ENCODE peak calls at places on chromosomes 2 and 18, in seven cellular contexts. One of them, this sample, is unnamed.

GRCh38 chr2:151063271-151063670 is 198.4 kb downstream of the RBM43 start:
- DNase-seq in A549: no peak
- DNase-seq in breast epithelium: no peak
- DNase-seq in endothelial cell of umbilical vein: peak
- DNase-seq in right lobe of liver: no peak
- DNase-seq in body of pancreas: no peak
- DNase-seq in adrenal gland: no peak
- DNase-seq in this sample: no peak

GRCh38 chr2:188979730-188980123 is 5.6 kb downstream of the COL3A1 start:
- DNase-seq in A549: no peak
- DNase-seq in breast epithelium: no peak
- DNase-seq in endothelial cell of umbilical vein: no peak
- DNase-seq in right lobe of liver: no peak
- DNase-seq in body of pancreas: no peak
- DNase-seq in adrenal gland: no peak
- DNase-seq in this sample: no peak

GRCh38 chr2:57180678-57181077 is 865.9 kb upstream of the VRK2 start:
- DNase-seq in A549: no peak
- DNase-seq in breast epithelium: no peak
- DNase-seq in endothelial cell of umbilical vein: no peak
- DNase-seq in right lobe of liver: no peak
- DNase-seq in body of pancreas: no peak
- DNase-seq in adrenal gland: no peak
- DNase-seq in this sample: no peak

GRCh38 chr2:30662268-30663131 is 144.7 kb downstream of the CAPN13 start:
- DNase-seq in A549: peak
- DNase-seq in breast epithelium: no peak
- DNase-seq in endothelial cell of umbilical vein: no peak
- DNase-seq in right lobe of liver: no peak
- DNase-seq in body of pancreas: no peak
- DNase-seq in adrenal gland: no peak
- DNase-seq in this sample: no peak

GRCh38 chr2:233113114-233113452 is 52.9 kb downstream of the INPP5D start:
- DNase-seq in A549: no peak
- DNase-seq in breast epithelium: no peak
- DNase-seq in endothelial cell of umbilical vein: no peak
- DNase-seq in right lobe of liver: no peak
- DNase-seq in body of pancreas: no peak
- DNase-seq in adrenal gland: no peak
- DNase-seq in this sample: no peak

GRCh38 chr18:22169011-22169888 is at the start of gene GATA6:
- DNase-seq in A549: peak
- DNase-seq in breast epithelium: peak
- DNase-seq in endothelial cell of umbilical vein: peak
- DNase-seq in right lobe of liver: peak
- DNase-seq in body of pancreas: peak
- DNase-seq in adrenal gland: peak
- DNase-seq in this sample: peak

GRCh38 chr18:45785015-45785597 is 40.4 kb upstream of the SIGLEC15 start:
- DNase-seq in A549: no peak
- DNase-seq in breast epithelium: no peak
- DNase-seq in endothelial cell of umbilical vein: no peak
- DNase-seq in right lobe of liver: no peak
- DNase-seq in body of pancreas: no peak
- DNase-seq in adrenal gland: peak
- DNase-seq in this sample: no peak

GRCh38 chr2:2123259-2123658 is 207.8 kb downstream of the MYT1L start:
- DNase-seq in A549: no peak
- DNase-seq in breast epithelium: no peak
- DNase-seq in endothelial cell of umbilical vein: no peak
- DNase-seq in right lobe of liver: no peak
- DNase-seq in body of pancreas: no peak
- DNase-seq in adrenal gland: no peak
- DNase-seq in this sample: no peak

GRCh38 chr18:77124452-77124922 is 8.1 kb downstream of the MBP start:
- DNase-seq in A549: no peak
- DNase-seq in breast epithelium: no peak
- DNase-seq in endothelial cell of umbilical vein: no peak
- DNase-seq in right lobe of liver: no peak
- DNase-seq in body of pancreas: no peak
- DNase-seq in adrenal gland: no peak
- DNase-seq in this sample: no peak

GRCh38 chr2:234630676-234631350 is 133.9 kb upstream of the ARL4C start:
- DNase-seq in A549: no peak
- DNase-seq in breast epithelium: peak
- DNase-seq in endothelial cell of umbilical vein: no peak
- DNase-seq in right lobe of liver: no peak
- DNase-seq in body of pancreas: no peak
- DNase-seq in adrenal gland: no peak
- DNase-seq in this sample: no peak

GRCh38 chr2:174768557-174768956 is 4.3 kb upstream of the CHRNA1 start:
- DNase-seq in A549: no peak
- DNase-seq in breast epithelium: no peak
- DNase-seq in endothelial cell of umbilical vein: no peak
- DNase-seq in right lobe of liver: no peak
- DNase-seq in body of pancreas: no peak
- DNase-seq in adrenal gland: no peak
- DNase-seq in this sample: no peak

GRCh38 chr2:128686498-128686861 is 367.8 kb upstream of the HS6ST1 start:
- DNase-seq in A549: no peak
- DNase-seq in breast epithelium: no peak
- DNase-seq in endothelial cell of umbilical vein: no peak
- DNase-seq in right lobe of liver: no peak
- DNase-seq in body of pancreas: no peak
- DNase-seq in adrenal gland: no peak
- DNase-seq in this sample: no peak

GRCh38 chr2:24492283-24493272 is 1.5 kb downstream of the NCOA1 start:
- DNase-seq in A549: no peak
- DNase-seq in breast epithelium: no peak
- DNase-seq in endothelial cell of umbilical vein: peak
- DNase-seq in right lobe of liver: no peak
- DNase-seq in body of pancreas: peak
- DNase-seq in adrenal gland: peak
- DNase-seq in this sample: peak

GRCh38 chr2:157190151-157190550 is 67.4 kb upstream of the GALNT5 start:
- DNase-seq in A549: peak
- DNase-seq in breast epithelium: no peak
- DNase-seq in endothelial cell of umbilical vein: peak
- DNase-seq in right lobe of liver: no peak
- DNase-seq in body of pancreas: no peak
- DNase-seq in adrenal gland: no peak
- DNase-seq in this sample: no peak

GRCh38 chr18:44609210-44609941 is 71.3 kb upstream of the SETBP1 start:
- DNase-seq in A549: no peak
- DNase-seq in breast epithelium: no peak
- DNase-seq in endothelial cell of umbilical vein: no peak
- DNase-seq in right lobe of liver: no peak
- DNase-seq in body of pancreas: no peak
- DNase-seq in adrenal gland: no peak
- DNase-seq in this sample: no peak

GRCh38 chr2:74959106-74959751 is 786 bp downstream of the POLE4 start:
- DNase-seq in A549: no peak
- DNase-seq in breast epithelium: no peak
- DNase-seq in endothelial cell of umbilical vein: no peak
- DNase-seq in right lobe of liver: no peak
- DNase-seq in body of pancreas: no peak
- DNase-seq in adrenal gland: no peak
- DNase-seq in this sample: no peak

GRCh38 chr2:37916512-37917082 is 8.5 kb upstream of the RMDN2 start:
- DNase-seq in A549: peak
- DNase-seq in breast epithelium: peak
- DNase-seq in endothelial cell of umbilical vein: peak
- DNase-seq in right lobe of liver: no peak
- DNase-seq in body of pancreas: peak
- DNase-seq in adrenal gland: peak
- DNase-seq in this sample: peak

GRCh38 chr2:11169333-11169732 is 14.1 kb downstream of the SLC66A3 start:
- DNase-seq in A549: no peak
- DNase-seq in breast epithelium: no peak
- DNase-seq in endothelial cell of umbilical vein: no peak
- DNase-seq in right lobe of liver: no peak
- DNase-seq in body of pancreas: peak
- DNase-seq in adrenal gland: peak
- DNase-seq in this sample: no peak

GRCh38 chr2:595831-596592 is 81.2 kb downstream of the TMEM18 start:
- DNase-seq in A549: no peak
- DNase-seq in breast epithelium: no peak
- DNase-seq in endothelial cell of umbilical vein: no peak
- DNase-seq in right lobe of liver: no peak
- DNase-seq in body of pancreas: no peak
- DNase-seq in adrenal gland: no peak
- DNase-seq in this sample: no peak

GRCh38 chr2:237980751-237981150 is 13.9 kb downstream of the UBE2F start:
- DNase-seq in A549: no peak
- DNase-seq in breast epithelium: no peak
- DNase-seq in endothelial cell of umbilical vein: no peak
- DNase-seq in right lobe of liver: no peak
- DNase-seq in body of pancreas: no peak
- DNase-seq in adrenal gland: no peak
- DNase-seq in this sample: no peak

GRCh38 chr18:66603941-66604627 is at the start of gene CDH19:
- DNase-seq in A549: peak
- DNase-seq in breast epithelium: no peak
- DNase-seq in endothelial cell of umbilical vein: no peak
- DNase-seq in right lobe of liver: no peak
- DNase-seq in body of pancreas: no peak
- DNase-seq in adrenal gland: no peak
- DNase-seq in this sample: no peak

GRCh38 chr2:46460241-46460921 is 19.0 kb upstream of the TMEM247 start:
- DNase-seq in A549: no peak
- DNase-seq in breast epithelium: peak
- DNase-seq in endothelial cell of umbilical vein: no peak
- DNase-seq in right lobe of liver: no peak
- DNase-seq in body of pancreas: peak
- DNase-seq in adrenal gland: peak
- DNase-seq in this sample: no peak

GRCh38 chr18:35581555-35582309 is at the start of gene GALNT1:
- DNase-seq in A549: no peak
- DNase-seq in breast epithelium: no peak
- DNase-seq in endothelial cell of umbilical vein: peak
- DNase-seq in right lobe of liver: peak
- DNase-seq in body of pancreas: peak
- DNase-seq in adrenal gland: peak
- DNase-seq in this sample: peak

GRCh38 chr2:155310589-155310988 is 612.1 kb downstream of the KCNJ3 start:
- DNase-seq in A549: peak
- DNase-seq in breast epithelium: no peak
- DNase-seq in endothelial cell of umbilical vein: peak
- DNase-seq in right lobe of liver: no peak
- DNase-seq in body of pancreas: no peak
- DNase-seq in adrenal gland: no peak
- DNase-seq in this sample: no peak

GRCh38 chr2:110793034-110793433 is 60.7 kb downstream of the ACOXL start:
- DNase-seq in A549: no peak
- DNase-seq in breast epithelium: no peak
- DNase-seq in endothelial cell of umbilical vein: no peak
- DNase-seq in right lobe of liver: no peak
- DNase-seq in body of pancreas: no peak
- DNase-seq in adrenal gland: no peak
- DNase-seq in this sample: no peak

GRCh38 chr2:3024401-3024935 is 353.1 kb downstream of the EIPR1 start:
- DNase-seq in A549: no peak
- DNase-seq in breast epithelium: no peak
- DNase-seq in endothelial cell of umbilical vein: no peak
- DNase-seq in right lobe of liver: no peak
- DNase-seq in body of pancreas: no peak
- DNase-seq in adrenal gland: no peak
- DNase-seq in this sample: no peak

GRCh38 chr2:28624436-28624797 is 127.2 kb upstream of the PPP1CB start:
- DNase-seq in A549: no peak
- DNase-seq in breast epithelium: no peak
- DNase-seq in endothelial cell of umbilical vein: no peak
- DNase-seq in right lobe of liver: no peak
- DNase-seq in body of pancreas: no peak
- DNase-seq in adrenal gland: no peak
- DNase-seq in this sample: no peak
- H3K27ac ChIP-seq in A549: no peak
- H3K27ac ChIP-seq in breast epithelium: peak
- H3K27ac ChIP-seq in endothelial cell of umbilical vein: no peak
- H3K27ac ChIP-seq in right lobe of liver: no peak
- H3K27ac ChIP-seq in body of pancreas: peak
- H3K27ac ChIP-seq in adrenal gland: no peak
- H3K27ac ChIP-seq in this sample: peak

GRCh38 chr2:176139621-176140020 is 10.1 kb downstream of the HOXD8 start:
- DNase-seq in A549: no peak
- DNase-seq in breast epithelium: no peak
- DNase-seq in endothelial cell of umbilical vein: no peak
- DNase-seq in right lobe of liver: no peak
- DNase-seq in body of pancreas: no peak
- DNase-seq in adrenal gland: peak
- DNase-seq in this sample: no peak
- TF ChIP-seq POLR2A in A549: no peak
- TF ChIP-seq POLR2A in breast epithelium: no peak
- TF ChIP-seq POLR2A in endothelial cell of umbilical vein: no peak
- TF ChIP-seq POLR2A in right lobe of liver: no peak
- TF ChIP-seq POLR2A in body of pancreas: no peak
- TF ChIP-seq POLR2A in adrenal gland: peak
- TF ChIP-seq POLR2A in this sample: peak

GRCh38 chr2:88471083-88471942 is 18.8 kb upstream of the FOXI3 start:
- DNase-seq in A549: no peak
- DNase-seq in breast epithelium: no peak
- DNase-seq in endothelial cell of umbilical vein: no peak
- DNase-seq in right lobe of liver: no peak
- DNase-seq in body of pancreas: no peak
- DNase-seq in adrenal gland: no peak
- DNase-seq in this sample: no peak
- H3K27ac ChIP-seq in A549: no peak
- H3K27ac ChIP-seq in breast epithelium: no peak
- H3K27ac ChIP-seq in endothelial cell of umbilical vein: no peak
- H3K27ac ChIP-seq in right lobe of liver: no peak
- H3K27ac ChIP-seq in body of pancreas: no peak
- H3K27ac ChIP-seq in adrenal gland: no peak
- H3K27ac ChIP-seq in this sample: no peak

DNA sequence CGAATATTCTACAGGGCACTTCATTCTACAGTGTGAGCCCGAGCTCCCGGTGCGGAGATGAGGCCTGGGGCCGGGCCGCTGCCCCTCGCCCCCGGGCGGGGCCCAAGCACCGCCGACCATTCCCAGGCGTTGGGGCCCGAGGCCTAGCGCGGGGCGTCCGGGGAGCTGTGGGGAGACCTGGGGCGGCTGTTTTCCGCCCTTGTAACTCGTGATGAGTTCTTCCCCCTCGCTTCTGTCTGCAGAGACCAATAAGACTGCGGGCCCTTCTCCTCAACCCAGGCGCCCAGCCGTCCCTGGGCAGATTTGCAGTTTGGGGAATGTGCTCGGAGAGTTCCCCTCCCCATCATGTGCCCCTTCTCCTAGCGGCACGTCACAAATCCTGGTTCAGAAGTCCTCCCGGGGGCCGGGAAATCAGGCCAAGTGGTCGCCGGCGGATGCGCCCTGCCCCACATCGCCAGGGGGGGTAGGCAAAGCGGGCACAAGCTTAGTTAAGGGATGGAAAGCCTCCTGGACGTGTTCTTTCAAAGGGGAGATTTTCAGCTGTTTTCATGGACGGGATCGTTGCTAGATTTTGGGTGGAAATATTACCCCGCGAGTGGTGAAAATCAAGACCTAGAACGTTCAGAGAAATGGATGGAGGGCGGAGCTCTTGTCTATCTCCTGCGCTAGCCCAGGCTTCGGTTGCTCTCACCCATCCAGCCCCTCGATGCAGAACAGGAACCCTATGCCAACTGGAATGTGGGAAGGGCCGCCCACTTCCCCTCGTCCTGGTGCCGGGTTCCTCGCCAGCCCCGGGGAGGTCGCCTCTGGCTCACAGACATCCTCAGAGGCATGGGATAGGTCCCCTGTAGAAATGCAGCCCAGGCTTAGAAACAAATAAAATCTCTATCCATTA is 18.8 kb upstream of the HAAO start:
- DNase-seq in A549: no peak
- DNase-seq in breast epithelium: peak
- DNase-seq in endothelial cell of umbilical vein: peak
- DNase-seq in right lobe of liver: peak
- DNase-seq in body of pancreas: peak
- DNase-seq in adrenal gland: peak
- DNase-seq in this sample: no peak
- TF ChIP-seq POLR2A in A549: no peak
- TF ChIP-seq POLR2A in breast epithelium: peak
- TF ChIP-seq POLR2A in endothelial cell of umbilical vein: peak
- TF ChIP-seq POLR2A in right lobe of liver: no peak
- TF ChIP-seq POLR2A in body of pancreas: peak
- TF ChIP-seq POLR2A in adrenal gland: no peak
- TF ChIP-seq POLR2A in this sample: no peak

This sample was measured in gastrocnemius medialis.